ENCODE peak calls at places on chromosomes 12 and 14, in four cellular contexts. R is HuH-7.5, J is HL-60, K is spleen. B is an unnamed sample.

GRCh38 chr14:103530831-103531230 is 1.8 kb downstream of the TRMT61A start:
- DNase-seq in R (no peak), J (no peak), K (no peak), B (no peak)

GRCh38 chr12:53579545-53579955 is 46.6 kb downstream of the ATF7 start:
- DNase-seq in R (no peak), J (no peak), K (no peak), B (no peak)

GRCh38 chr12:129863938-129864337 is 39.9 kb downstream of the TMEM132D start:
- DNase-seq in R (no peak), J (no peak), K (no peak), B (no peak)

GRCh38 chr12:52862023-52862422 is 13.2 kb upstream of the KRT78 start:
- DNase-seq in R (no peak), J (no peak), K (no peak), B (no peak)

GRCh38 chr12:6182279-6182898 is 17.8 kb upstream of the CD9 start:
- DNase-seq in R (peak), J (no peak), K (peak), B (no peak)

GRCh38 chr12:52518574-52519469 is 1.4 kb downstream of the KRT5 start:
- DNase-seq in R (no peak), J (no peak), K (no peak), B (peak)

GRCh38 chr14:69518341-69519101 is 34.0 kb downstream of the PLEKHD1 start:
- DNase-seq in R (no peak), J (no peak), K (no peak), B (no peak)

GRCh38 chr14:64566651-64567122 is 16.9 kb downstream of the PPP1R36 start:
- DNase-seq in R (no peak), J (no peak), K (no peak), B (no peak)

GRCh38 chr14:35725934-35726333 is 83.2 kb downstream of the RALGAPA1 start:
- DNase-seq in R (no peak), J (no peak), K (no peak), B (no peak)

GRCh38 chr14:55436530-55436929 is 3.9 kb downstream of the TBPL2 start:
- DNase-seq in R (no peak), J (no peak), K (no peak), B (no peak)

GRCh38 chr14:94685166-94685581 is 73.0 kb downstream of the SERPINA3 start:
- DNase-seq in R (no peak), J (no peak), K (peak), B (no peak)

GRCh38 chr14:100540926-100541620 is 46.1 kb downstream of the BEGAIN start:
- DNase-seq in R (no peak), J (no peak), K (peak), B (no peak)

GRCh38 chr14:51977075-51977474 is 12.3 kb upstream of the RTRAF start:
- DNase-seq in R (no peak), J (no peak), K (no peak), B (no peak)

GRCh38 chr12:12008232-12008850 is 62.4 kb upstream of the BCL2L14 start:
- DNase-seq in R (no peak), J (no peak), K (no peak), B (no peak)

GRCh38 chr12:75881910-75882309 is 149.7 kb downstream of the PHLDA1 start:
- DNase-seq in R (no peak), J (no peak), K (no peak), B (no peak)

GRCh38 chr12:21774358-21775129 is at the start of gene KCNJ8:
- DNase-seq in R (peak), J (no peak), K (peak), B (peak)

GRCh38 chr12:112381421-112381897 is 772 bp downstream of the HECTD4 start:
- DNase-seq in R (no peak), J (no peak), K (no peak), B (no peak)

GRCh38 chr14:61671086-61671485 is 24.2 kb upstream of the HIF1A start:
- DNase-seq in R (no peak), J (no peak), K (no peak), B (no peak)

GRCh38 chr12:98456583-98457573 is 58.5 kb upstream of the TMPO start:
- DNase-seq in R (peak), J (no peak), K (peak), B (peak)

GRCh38 chr12:96879301-96879700 is 27.8 kb upstream of the NEDD1 start:
- DNase-seq in R (no peak), J (no peak), K (no peak), B (no peak)

GRCh38 chr14:77007975-77008421 is 20.5 kb downstream of the IRF2BPL start:
- DNase-seq in R (no peak), J (no peak), K (no peak), B (no peak)

GRCh38 chr12:88552672-88553079 is 27.6 kb downstream of the KITLG start:
- DNase-seq in R (no peak), J (no peak), K (no peak), B (no peak)

GRCh38 chr14:69351385-69351784 is 46.7 kb downstream of the ERH start:
- DNase-seq in R (no peak), J (no peak), K (peak), B (no peak)

GRCh38 chr14:90850487-90850886 is 34.3 kb upstream of the TTC7B start:
- DNase-seq in R (no peak), J (no peak), K (no peak), B (no peak)

GRCh38 chr14:29310757-29311156 is 544.2 kb downstream of the FOXG1 start:
- DNase-seq in R (no peak), J (no peak), K (no peak), B (no peak)

GRCh38 chr12:104219361-104219892 is 3.8 kb downstream of the TXNRD1 start:
- DNase-seq in R (no peak), J (no peak), K (no peak), B (no peak)

GRCh38 chr12:57628280-57629191 is 4.5 kb downstream of the B4GALNT1 start:
- DNase-seq in R (peak), J (no peak), K (no peak), B (peak)

GRCh38 chr12:113889806-113890581 is 76.1 kb downstream of the RBM19 start:
- DNase-seq in R (no peak), J (no peak), K (no peak), B (no peak)

GRCh38 chr14:96125536-96125935 is 79.1 kb upstream of the BDKRB2 start:
- DNase-seq in R (no peak), J (no peak), K (no peak), B (no peak)

GRCh38 chr14:52790011-52790755 is 1.2 kb downstream of the GNPNAT1 start:
- DNase-seq in R (no peak), J (no peak), K (no peak), B (no peak)

GRCh38 chr14:95463173-95463901 is 53.1 kb downstream of the SYNE3 start:
- DNase-seq in R (no peak), J (no peak), K (no peak), B (no peak)

GRCh38 chr14:52299692-52300278 is 14.3 kb upstream of the PTGER2 start:
- DNase-seq in R (peak), J (peak), K (no peak), B (no peak)

GRCh38 chr12:22733756-22734155 is 108.8 kb downstream of the ETNK1 start:
- DNase-seq in R (no peak), J (no peak), K (no peak), B (no peak)

GRCh38 chr12:18970603-18971002 is 158.9 kb upstream of the PLEKHA5 start:
- DNase-seq in R (no peak), J (no peak), K (no peak), B (no peak)

GRCh38 chr12:122643207-122643805 is 59.9 kb downstream of the HCAR2 start:
- DNase-seq in R (no peak), J (no peak), K (no peak), B (no peak)

GRCh38 chr12:51263341-51263740 is 6.9 kb downstream of the SMAGP start:
- DNase-seq in R (no peak), J (no peak), K (no peak), B (no peak)